ENCODE peak calls at places on chromosomes 11 and 22, in ten cellular contexts. A is AG04450; I is heart left ventricle; X is right atrium auricular region; O is kidney; D is CD4-positive, CD25-positive, alpha-beta regulatory T cell; V is MM.1S; C is PC-9; T is testis; M is CD8-positive, alpha-beta memory T cell. Y is an unnamed sample.

GRCh38 chr11:14358729-14359439 is at the start of gene RRAS2:
- DNase-seq in O (peak), M (peak), X (peak), C (peak), D (peak), T (peak), I (peak), A (no peak), V (peak), Y (peak)

GRCh38 chr11:109695696-109696095 is 273.7 kb downstream of the C11orf87 start:
- DNase-seq in M (no peak), O (no peak), T (no peak), X (no peak), A (no peak), I (no peak), D (no peak), V (no peak), C (no peak), Y (no peak)

GRCh38 chr11:94672636-94673035 is 95.5 kb upstream of the AMOTL1 start:
- DNase-seq in V (no peak), M (no peak), O (no peak), X (no peak), A (no peak), I (no peak), T (no peak), D (no peak), C (no peak), Y (no peak)

GRCh38 chr11:121643530-121644512 is 191.1 kb upstream of the SORL1-AS1 start:
- DNase-seq in O (no peak), C (no peak), D (no peak), V (no peak), M (no peak), A (no peak), T (no peak), X (no peak), I (no peak), Y (no peak)

GRCh38 chr11:93196816-93197382 is 892 bp downstream of the SLC36A4 start:
- DNase-seq in O (no peak), A (no peak), D (no peak), V (no peak), T (no peak), X (no peak), M (no peak), I (no peak), C (no peak), Y (no peak)

GRCh38 chr11:2988996-2989395 is 3.1 kb downstream of the NAP1L4 start:
- DNase-seq in X (no peak), T (no peak), C (no peak), A (no peak), M (no peak), D (peak), V (peak), I (no peak), O (no peak), Y (no peak)

GRCh38 chr11:117316197-117316961 is at the start of gene BACE1:
- DNase-seq in O (peak), V (no peak), I (peak), X (peak), M (no peak), T (peak), D (peak), C (peak), A (peak), Y (peak)

GRCh38 chr22:30444632-30445437 is 19.3 kb downstream of the MTFP1 start:
- DNase-seq in A (no peak), M (peak), T (peak), I (no peak), X (no peak), C (peak), O (peak), V (peak), D (peak), Y (no peak)

GRCh38 chr11:36357831-36358230 is 61.7 kb downstream of the PRR5L start:
- DNase-seq in I (no peak), T (no peak), V (no peak), X (no peak), D (no peak), O (no peak), C (no peak), A (no peak), M (no peak), Y (no peak)

GRCh38 chr11:7555067-7555699 is 41.4 kb downstream of the PPFIBP2 start:
- DNase-seq in I (peak), A (no peak), M (no peak), D (no peak), X (no peak), C (no peak), V (no peak), O (no peak), T (peak), Y (no peak)

GRCh38 chr22:36727927-36728488 is 24.5 kb upstream of the CACNG2 start:
- DNase-seq in T (peak), V (no peak), O (no peak), D (no peak), C (no peak), I (no peak), A (no peak), X (no peak), M (no peak), Y (no peak)

GRCh38 chr22:45441158-45441557 is 27.7 kb downstream of the RIBC2 start:
- DNase-seq in C (peak), M (no peak), D (peak), A (no peak), O (no peak), T (peak), X (peak), I (peak), V (peak), Y (peak)

GRCh38 chr11:23778971-23779370 is 717.9 kb upstream of the LUZP2 start:
- DNase-seq in T (no peak), A (no peak), X (no peak), M (no peak), I (no peak), V (no peak), D (no peak), O (no peak), C (no peak), Y (no peak)

GRCh38 chr11:575324-575995 is 810 bp upstream of the PHRF1 start:
- DNase-seq in V (no peak), A (no peak), M (no peak), O (no peak), T (no peak), D (no peak), C (no peak), X (peak), I (no peak), Y (peak)

GRCh38 chr11:123251656-123252344 is 56.8 kb upstream of the CLMP start:
- DNase-seq in D (no peak), X (peak), V (no peak), I (peak), A (no peak), M (no peak), O (peak), C (no peak), T (peak), Y (no peak)

GRCh38 chr22:49950396-49950994 is 10.1 kb upstream of the PIM3 start:
- DNase-seq in D (no peak), X (no peak), C (no peak), T (no peak), O (no peak), A (no peak), M (no peak), I (no peak), V (peak), Y (no peak)

GRCh38 chr22:49949914-49950292 is 10.7 kb upstream of the PIM3 start:
- DNase-seq in M (no peak), I (no peak), O (no peak), D (no peak), V (no peak), X (no peak), T (no peak), C (no peak), A (no peak), Y (no peak)

GRCh38 chr22:49951986-49952896 is 8.3 kb upstream of the PIM3 start:
- DNase-seq in I (no peak), M (no peak), X (no peak), C (peak), O (no peak), T (no peak), A (peak), V (no peak), D (no peak), Y (no peak)

GRCh38 chr22:49951678-49951985 is 8.9 kb upstream of the PIM3 start:
- DNase-seq in O (no peak), D (no peak), A (no peak), M (no peak), T (no peak), V (no peak), I (no peak), C (no peak), X (no peak), Y (no peak)

GRCh38 chr22:49951001-49951677 is 9.4 kb upstream of the PIM3 start:
- DNase-seq in X (no peak), D (no peak), C (peak), A (no peak), I (no peak), O (peak), T (no peak), V (no peak), M (no peak), Y (no peak)
- H3K27ac ChIP-seq in X (peak), D (no peak), C (peak), A (no peak), I (no peak), O (peak), T (no peak), V (no peak), M (no peak), Y (no peak)

DNA sequence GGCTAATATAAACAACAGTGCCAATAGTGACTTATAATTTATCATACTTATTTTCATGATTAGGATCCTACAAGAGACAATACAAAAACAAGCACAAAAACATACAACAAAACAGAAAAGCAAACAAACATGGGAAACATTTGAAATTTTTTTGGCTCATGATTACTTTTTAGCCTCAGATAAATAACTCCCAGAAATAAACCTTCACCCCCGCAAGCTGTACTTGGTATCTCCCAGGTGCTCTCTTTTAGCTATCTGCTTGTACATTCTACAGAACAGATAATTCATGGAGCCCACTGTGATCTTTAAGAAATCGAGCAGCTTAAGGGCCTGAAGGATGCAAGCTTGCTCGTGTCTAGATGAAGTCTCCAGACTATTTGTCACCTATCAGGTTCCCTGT is 883 bp downstream of the NXPE4 start:
- DNase-seq in V (no peak), O (no peak), A (no peak), D (no peak), T (no peak), X (no peak), M (no peak), I (no peak), C (no peak), Y (no peak)
- H3K4me3 ChIP-seq in V (no peak), O (no peak), A (no peak), D (no peak), T (no peak), X (no peak), M (no peak), I (no peak), C (no peak), Y (no peak)

DNA sequence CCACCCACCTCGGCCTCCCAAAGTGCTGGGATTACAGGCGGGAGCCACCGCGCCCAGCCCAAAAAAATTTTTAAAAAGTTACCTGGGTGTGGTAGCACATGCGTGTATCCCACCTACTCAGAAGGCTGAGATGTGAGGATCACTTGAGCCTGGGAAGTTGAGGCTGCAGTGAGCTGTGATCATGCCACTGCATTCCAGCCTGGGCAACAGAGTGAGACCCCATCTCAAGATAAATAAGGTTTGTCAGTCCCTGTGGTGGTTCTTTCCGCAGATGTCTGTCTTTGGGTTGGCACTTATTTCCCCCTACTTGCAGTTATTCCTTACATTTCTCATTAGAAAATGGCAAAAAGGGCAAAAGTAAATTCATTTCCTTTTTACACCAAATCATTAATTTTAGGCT is 8.0 kb downstream of the MARK2 start:
- DNase-seq in I (no peak), M (no peak), C (no peak), O (no peak), D (no peak), V (no peak), T (no peak), X (no peak), A (no peak), Y (no peak)
- H3K27ac ChIP-seq in I (no peak), M (no peak), C (peak), O (peak), D (no peak), V (no peak), T (no peak), X (no peak), A (no peak), Y (no peak)

GRCh38 chr22:49575703-49576081 is 252.0 kb downstream of the BRD1 start:
- DNase-seq in T (no peak), I (no peak), X (no peak), D (no peak), C (no peak), M (no peak), V (no peak), O (peak), A (no peak), Y (no peak)
- H3K4me3 ChIP-seq in T (no peak), I (peak), X (no peak), D (no peak), C (no peak), M (no peak), V (no peak), O (no peak), A (no peak), Y (no peak)

DNA sequence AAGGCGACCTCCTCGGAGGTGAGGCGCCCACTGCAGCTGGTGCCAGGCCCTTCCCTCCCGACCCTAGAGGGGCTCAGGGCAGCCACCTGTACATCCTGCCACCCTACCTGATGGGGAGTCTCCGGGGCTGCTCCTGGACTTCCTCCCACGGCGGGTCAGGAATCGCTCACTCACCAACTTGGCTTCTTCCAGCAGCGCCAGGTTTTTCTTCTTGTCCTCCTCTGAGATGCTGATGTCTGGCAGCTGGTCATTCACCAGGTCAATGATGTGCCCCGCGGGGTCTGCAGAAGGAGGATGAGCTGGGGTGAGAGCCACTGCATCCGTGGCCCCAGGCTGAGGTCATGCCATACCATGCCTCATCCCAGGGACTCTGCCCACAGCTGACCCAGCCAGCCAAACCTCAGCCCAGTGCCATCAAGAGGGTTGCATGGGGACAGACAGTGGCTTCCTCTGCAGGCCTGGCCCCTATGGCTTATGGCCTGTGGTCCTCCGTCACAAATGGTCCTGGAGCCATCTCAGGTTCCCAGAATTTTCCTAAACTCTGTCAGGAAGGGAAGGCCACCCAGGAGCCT is 61.1 kb upstream of the LYVE1 start:
- DNase-seq in A (no peak), O (no peak), X (no peak), C (no peak), D (no peak), M (no peak), I (no peak), V (no peak), T (no peak), Y (no peak)
- H3K27ac ChIP-seq in A (no peak), O (no peak), X (no peak), C (no peak), D (no peak), M (no peak), I (no peak), V (no peak), T (no peak), Y (no peak)

DNA sequence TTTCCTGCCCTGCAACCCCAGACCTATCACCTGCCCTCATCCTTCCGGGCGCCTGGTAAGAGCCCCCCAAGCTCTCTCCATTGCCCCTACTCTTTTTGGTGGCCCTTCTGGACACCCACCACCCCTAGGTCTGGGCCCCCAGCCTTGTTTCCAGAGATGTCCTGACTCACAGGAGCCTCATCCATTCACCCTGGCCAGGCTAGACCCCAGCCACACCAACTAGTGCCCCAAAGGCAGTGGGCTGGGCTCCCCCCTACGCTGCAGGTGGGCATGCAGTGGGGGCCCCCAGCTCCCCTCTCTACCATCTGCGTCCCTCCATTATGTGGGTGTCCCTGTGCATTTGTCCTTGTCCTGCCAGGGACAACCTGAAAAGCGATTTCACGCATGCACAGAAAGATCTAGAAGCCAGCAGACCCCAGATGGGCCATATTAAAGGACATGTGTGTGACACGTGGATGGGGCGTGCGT is 1.4 kb downstream of the MRGPRF start:
- DNase-seq in D (no peak), X (no peak), C (no peak), O (peak), V (no peak), M (no peak), A (no peak), I (no peak), T (no peak), Y (no peak)
- H3K4me3 ChIP-seq in D (no peak), X (peak), C (no peak), O (peak), V (no peak), M (no peak), A (peak), I (peak), T (peak), Y (no peak)

Y was measured in naive thymus-derived CD4-positive, alpha-beta T cell.